ENCODE peak calls at places on chromosomes 11 and 22, in five cellular contexts. V is heart left ventricle, H is left ventricle myocardium inferior, U is GM12878, Z is colonic mucosa. C is an unnamed sample. For H3K4me1, the result is how much of the 10 kb centered on the place peaks cover.

GRCh38 chr11:112769573-112769972 is 191.6 kb upstream of the NCAM1 start:
- DNase-seq in V (no peak), H (no peak), U (no peak), Z (no peak), C (no peak)

GRCh38 chr11:61639816-61640443 is 40.3 kb upstream of the DAGLA start:
- DNase-seq in V (no peak), H (no peak), U (no peak), Z (no peak), C (no peak)

GRCh38 chr11:118049771-118050170 is 27.1 kb upstream of the TMPRSS4 start:
- DNase-seq in V (no peak), H (no peak), U (no peak), Z (no peak), C (no peak)

GRCh38 chr11:128720522-128720985 is 26.7 kb downstream of the FLI1 start:
- DNase-seq in V (no peak), H (no peak), U (no peak), Z (no peak), C (no peak)

GRCh38 chr11:4495487-4495886 is 13.0 kb downstream of the OR52K1 start:
- DNase-seq in V (no peak), H (no peak), U (no peak), Z (no peak), C (no peak)

GRCh38 chr11:134687548-134687947 is 275.5 kb upstream of the B3GAT1 start:
- DNase-seq in V (no peak), H (no peak), U (no peak), Z (no peak), C (no peak)

GRCh38 chr11:107856981-107857517 is 1.5 kb downstream of the SLC35F2 start:
- DNase-seq in V (no peak), H (no peak), U (no peak), Z (peak), C (peak)

GRCh38 chr22:49427941-49428340 is 399.7 kb downstream of the BRD1 start:
- DNase-seq in V (no peak), H (no peak), U (no peak), Z (no peak), C (no peak)

GRCh38 chr11:27698872-27699241 is 1.4 kb downstream of the BDNF start:
- DNase-seq in V (peak), H (peak), U (peak), Z (peak), C (peak)

GRCh38 chr11:68002943-68003845 is 703 bp downstream of the UNC93B1 start:
- DNase-seq in V (peak), H (no peak), U (no peak), Z (peak), C (no peak)

GRCh38 chr11:3120071-3120792 is 44.9 kb downstream of the OSBPL5 start:
- DNase-seq in V (peak), H (peak), U (no peak), Z (no peak), C (peak)

GRCh38 chr11:108221401-108221800 is 1.0 kb downstream of the NPAT start:
- DNase-seq in V (no peak), H (no peak), U (no peak), Z (no peak), C (no peak)

GRCh38 chr11:14899087-14899363 is 7.0 kb upstream of the CYP2R1 start:
- DNase-seq in V (no peak), H (no peak), U (no peak), Z (no peak), C (no peak)

GRCh38 chr22:19359554-19360299 is 68.2 kb upstream of the CLTCL1 start:
- DNase-seq in V (no peak), H (no peak), U (peak), Z (no peak), C (no peak)

GRCh38 chr11:17504330-17505107 is 27.9 kb upstream of the ABCC8 start:
- DNase-seq in V (peak), H (peak), U (no peak), Z (peak), C (peak)

GRCh38 chr22:48481748-48482147 is 1345.9 kb downstream of the BRD1 start:
- DNase-seq in V (no peak), H (no peak), U (no peak), Z (no peak), C (no peak)

GRCh38 chr11:134363592-134363991 is 31.8 kb downstream of the GLB1L2 start:
- DNase-seq in V (no peak), H (no peak), U (no peak), Z (no peak), C (no peak)

GRCh38 chr11:36300651-36301050 is 4.6 kb downstream of the PRR5L start:
- DNase-seq in V (peak), H (peak), U (no peak), Z (peak), C (no peak)

GRCh38 chr11:31865606-31866300 is 54.6 kb upstream of the PAX6 start:
- DNase-seq in V (no peak), H (no peak), U (no peak), Z (no peak), C (no peak)

GRCh38 chr11:117979481-117980211 is 6.5 kb upstream of the IL10RA start:
- DNase-seq in V (no peak), H (no peak), U (peak), Z (no peak), C (peak)

GRCh38 chr11:134425816-134426536 is 13.9 kb upstream of the B3GAT1 start:
- DNase-seq in V (no peak), H (no peak), U (no peak), Z (no peak), C (no peak)

GRCh38 chr22:45226681-45227186 is 14.0 kb downstream of the KIAA0930 start:
- DNase-seq in V (no peak), H (no peak), U (no peak), Z (no peak), C (peak)

GRCh38 chr22:41857160-41857859 is 24.4 kb downstream of the SREBF2 start:
- DNase-seq in V (peak), H (no peak), U (peak), Z (peak), C (peak)

GRCh38 chr11:131943296-131943695 is 572.9 kb downstream of the NTM start:
- DNase-seq in V (no peak), H (no peak), U (no peak), Z (no peak), C (no peak)

GRCh38 chr11:29293825-29294224 is 723.0 kb downstream of the KCNA4 start:
- DNase-seq in V (no peak), H (no peak), U (peak), Z (no peak), C (no peak)

GRCh38 chr11:33965032-33965431 is 73.2 kb upstream of the LMO2 start:
- DNase-seq in V (no peak), H (no peak), U (no peak), Z (no peak), C (no peak)

GRCh38 chr11:125593113-125593761 is 585 bp downstream of the STT3A start:
- DNase-seq in V (no peak), H (no peak), U (no peak), Z (peak), C (peak)

GRCh38 chr22:32175751-32176644 is 16.9 kb upstream of the C22orf42 start:
- DNase-seq in V (no peak), H (no peak), U (no peak), Z (no peak), C (no peak)

GRCh38 chr11:289145-289705 is 299 bp downstream of the PGGHG start:
- DNase-seq in V (no peak), H (no peak), U (no peak), Z (no peak), C (no peak)

GRCh38 chr11:26974068-26974790 is 19.7 kb upstream of the FIBIN start:
- DNase-seq in V (no peak), H (no peak), U (no peak), Z (no peak), C (no peak)

GRCh38 chr11:1567052-1567720 is 4.9 kb downstream of the DUSP8 start:
- DNase-seq in V (no peak), H (no peak), U (no peak), Z (peak), C (no peak)

GRCh38 chr11:115361025-115361424 is 143.2 kb downstream of the CADM1 start:
- DNase-seq in V (no peak), H (no peak), U (no peak), Z (no peak), C (no peak)

GRCh38 chr11:115363426-115363825 is 140.8 kb downstream of the CADM1 start:
- DNase-seq in V (no peak), H (no peak), U (no peak), Z (no peak), C (no peak)

GRCh38 chr11:115357066-115357465 is 147.1 kb downstream of the CADM1 start:
- DNase-seq in V (no peak), H (no peak), U (no peak), Z (no peak), C (no peak)

GRCh38 chr11:115362997-115363396 is 141.2 kb downstream of the CADM1 start:
- DNase-seq in V (peak), H (peak), U (no peak), Z (no peak), C (no peak)

GRCh38 chr11:115360186-115360824 is 143.9 kb downstream of the CADM1 start:
- DNase-seq in V (no peak), H (no peak), U (no peak), Z (no peak), C (no peak)
- TF ChIP-seq CTCF in V (no peak), H (no peak), U (no peak), Z (no peak), C (no peak)

GRCh38 chr11:12725863-12726666 is 51.8 kb downstream of the TEAD1 start:
- DNase-seq in V (no peak), H (no peak), U (no peak), Z (no peak), C (no peak)
- H3K4me1 ChIP-seq in V (half or more), H (half or more), U (under half), Z (under half), C (under half)

GRCh38 chr11:69702239-69702668 is 1.6 kb downstream of the FGF19 start:
- DNase-seq in V (no peak), H (no peak), U (no peak), Z (no peak), C (no peak)
- H3K27ac ChIP-seq in V (no peak), H (no peak), U (no peak), Z (no peak), C (no peak)

DNA sequence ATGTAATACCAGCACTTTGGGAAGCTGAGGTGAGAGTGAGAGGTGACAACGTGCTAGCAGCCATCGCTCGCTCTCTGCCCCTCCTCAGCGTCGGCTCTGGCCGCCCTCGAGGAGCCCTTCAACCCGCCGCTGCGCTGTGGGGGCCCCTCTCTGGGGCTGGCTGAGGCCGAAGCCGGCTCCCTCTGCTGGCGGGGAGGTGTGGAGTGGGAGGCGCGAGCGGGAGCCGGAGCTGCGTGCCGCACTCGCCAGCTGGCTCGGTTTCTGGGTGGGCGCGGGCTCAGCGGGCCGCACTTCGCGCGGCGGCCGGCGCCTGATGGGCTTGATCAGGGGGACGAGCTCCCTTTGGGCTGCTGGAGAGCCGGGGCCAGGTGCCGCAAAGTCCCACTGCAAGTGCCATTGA is 98.9 kb upstream of the UBASH3B start:
- DNase-seq in V (peak), H (no peak), U (no peak), Z (no peak), C (no peak)
- TF ChIP-seq CTCF in V (peak), H (peak), U (no peak), Z (no peak), C (no peak)

GRCh38 chr11:88359529-88359928 is 22.0 kb upstream of the CTSC start:
- DNase-seq in V (no peak), H (no peak), U (peak), Z (no peak), C (no peak)
- H3K4me1 ChIP-seq in V (under half), H (under half), U (half or more), Z (under half), C (under half)